ENCODE peak calls at places on chromosomes 5 and 9, in four cellular contexts. One of them, this sample, is unnamed.

GRCh38 chr5:40984884-40985283 is 75.6 kb downstream of the C7 start:
- DNase-seq in CD4-positive, alpha-beta T cell: no peak
- DNase-seq in left lung: no peak
- DNase-seq in cardiac muscle cell: no peak
- DNase-seq in this sample: no peak

GRCh38 chr9:93270976-93271375 is 87.0 kb downstream of the WNK2 start:
- DNase-seq in cardiac muscle cell: no peak
- DNase-seq in left lung: no peak
- DNase-seq in CD4-positive, alpha-beta T cell: no peak
- DNase-seq in this sample: no peak

GRCh38 chr9:92564479-92564878 is 28.7 kb upstream of the ECM2 start:
- DNase-seq in left lung: no peak
- DNase-seq in cardiac muscle cell: no peak
- DNase-seq in CD4-positive, alpha-beta T cell: no peak
- DNase-seq in this sample: no peak

GRCh38 chr9:122347348-122348287 is 23.2 kb upstream of the PTGS1 start:
- DNase-seq in CD4-positive, alpha-beta T cell: no peak
- DNase-seq in cardiac muscle cell: no peak
- DNase-seq in left lung: no peak
- DNase-seq in this sample: no peak

GRCh38 chr9:84481819-84482218 is 141.3 kb upstream of the SLC28A3 start:
- DNase-seq in left lung: no peak
- DNase-seq in cardiac muscle cell: no peak
- DNase-seq in CD4-positive, alpha-beta T cell: no peak
- DNase-seq in this sample: no peak

GRCh38 chr9:110007477-110008270 is 200.3 kb downstream of the C9orf152 start:
- DNase-seq in left lung: no peak
- DNase-seq in CD4-positive, alpha-beta T cell: no peak
- DNase-seq in cardiac muscle cell: no peak
- DNase-seq in this sample: peak; percentile 39

GRCh38 chr5:190366-191035 is 794 bp upstream of the LRRC14B start:
- DNase-seq in left lung: no peak
- DNase-seq in CD4-positive, alpha-beta T cell: no peak
- DNase-seq in cardiac muscle cell: no peak
- DNase-seq in this sample: no peak

GRCh38 chr9:123191660-123192059 is 76.7 kb downstream of the STRBP start:
- DNase-seq in left lung: no peak
- DNase-seq in cardiac muscle cell: no peak
- DNase-seq in CD4-positive, alpha-beta T cell: no peak
- DNase-seq in this sample: no peak

GRCh38 chr5:35247645-35248034 is 17.4 kb upstream of the PRLR start:
- DNase-seq in CD4-positive, alpha-beta T cell: no peak
- DNase-seq in left lung: no peak
- DNase-seq in cardiac muscle cell: no peak
- DNase-seq in this sample: no peak

GRCh38 chr5:93349613-93350012 is 231.4 kb downstream of the NR2F1-AS1 start:
- DNase-seq in left lung: no peak
- DNase-seq in CD4-positive, alpha-beta T cell: no peak
- DNase-seq in cardiac muscle cell: no peak
- DNase-seq in this sample: no peak

GRCh38 chr5:178353461-178353860 is 120.9 kb upstream of the PHYKPL start:
- DNase-seq in cardiac muscle cell: no peak
- DNase-seq in CD4-positive, alpha-beta T cell: no peak
- DNase-seq in left lung: no peak
- DNase-seq in this sample: no peak

GRCh38 chr5:126970517-126971017 is 59.8 kb downstream of the MARCHF3 start:
- DNase-seq in cardiac muscle cell: no peak
- DNase-seq in CD4-positive, alpha-beta T cell: no peak
- DNase-seq in left lung: no peak
- DNase-seq in this sample: no peak

GRCh38 chr9:93105620-93106019 is 9.6 kb downstream of the CARD19 start:
- DNase-seq in left lung: no peak
- DNase-seq in CD4-positive, alpha-beta T cell: no peak
- DNase-seq in cardiac muscle cell: no peak
- DNase-seq in this sample: no peak

GRCh38 chr9:18632624-18633407 is 158.9 kb downstream of the ADAMTSL1 start:
- DNase-seq in left lung: no peak
- DNase-seq in cardiac muscle cell: no peak
- DNase-seq in CD4-positive, alpha-beta T cell: no peak
- DNase-seq in this sample: no peak

GRCh38 chr5:18314192-18314778 is 680.0 kb downstream of the TAF11L14 start:
- DNase-seq in CD4-positive, alpha-beta T cell: no peak
- DNase-seq in left lung: no peak
- DNase-seq in cardiac muscle cell: peak; percentile 36
- DNase-seq in this sample: peak; percentile 20

GRCh38 chr5:42586625-42587024 is 163.4 kb downstream of the GHR start:
- DNase-seq in CD4-positive, alpha-beta T cell: no peak
- DNase-seq in cardiac muscle cell: peak; percentile 37
- DNase-seq in left lung: no peak
- DNase-seq in this sample: no peak

GRCh38 chr9:80867731-80868130 is 821.6 kb downstream of the TLE1 start:
- DNase-seq in cardiac muscle cell: no peak
- DNase-seq in left lung: no peak
- DNase-seq in CD4-positive, alpha-beta T cell: no peak
- DNase-seq in this sample: no peak

GRCh38 chr9:85610074-85610855 is 131.5 kb downstream of the AGTPBP1 start:
- DNase-seq in cardiac muscle cell: peak; percentile 67
- DNase-seq in left lung: no peak
- DNase-seq in CD4-positive, alpha-beta T cell: no peak
- DNase-seq in this sample: peak; percentile 69

GRCh38 chr9:111928342-111928720 is 31.7 kb downstream of the UGCG start:
- DNase-seq in cardiac muscle cell: no peak
- DNase-seq in CD4-positive, alpha-beta T cell: no peak
- DNase-seq in left lung: no peak
- DNase-seq in this sample: no peak

GRCh38 chr5:178630475-178630930 is 3.7 kb upstream of the CLK4 start:
- DNase-seq in cardiac muscle cell: no peak
- DNase-seq in CD4-positive, alpha-beta T cell: no peak
- DNase-seq in left lung: no peak
- DNase-seq in this sample: no peak

GRCh38 chr9:121736147-121736721 is 84.8 kb downstream of the DAB2IP start:
- DNase-seq in left lung: peak; percentile 82
- DNase-seq in cardiac muscle cell: peak; percentile 76
- DNase-seq in CD4-positive, alpha-beta T cell: no peak
- DNase-seq in this sample: peak; percentile 49

GRCh38 chr5:78237911-78238310 is 56.6 kb downstream of the AP3B1 start:
- DNase-seq in CD4-positive, alpha-beta T cell: no peak
- DNase-seq in left lung: no peak
- DNase-seq in cardiac muscle cell: no peak
- DNase-seq in this sample: no peak

GRCh38 chr9:22682536-22683392 is 236.1 kb downstream of the DMRTA1 start:
- DNase-seq in left lung: no peak
- DNase-seq in CD4-positive, alpha-beta T cell: no peak
- DNase-seq in cardiac muscle cell: no peak
- DNase-seq in this sample: no peak

GRCh38 chr5:74122979-74123575 is 497.1 kb downstream of the ARHGEF28 start:
- DNase-seq in CD4-positive, alpha-beta T cell: no peak
- DNase-seq in cardiac muscle cell: no peak
- DNase-seq in left lung: no peak
- DNase-seq in this sample: no peak

GRCh38 chr5:119315516-119315949 is 40.3 kb upstream of the TNFAIP8 start:
- DNase-seq in left lung: no peak
- DNase-seq in CD4-positive, alpha-beta T cell: peak; percentile 58
- DNase-seq in cardiac muscle cell: no peak
- DNase-seq in this sample: peak; percentile 63

GRCh38 chr9:134558124-134558805 is 83.3 kb upstream of the COL5A1 start:
- DNase-seq in left lung: peak; percentile 19
- DNase-seq in CD4-positive, alpha-beta T cell: no peak
- DNase-seq in cardiac muscle cell: no peak
- DNase-seq in this sample: no peak

GRCh38 chr5:64532657-64533056 is 26.8 kb downstream of the RGS7BP start:
- DNase-seq in cardiac muscle cell: no peak
- DNase-seq in left lung: no peak
- DNase-seq in CD4-positive, alpha-beta T cell: no peak
- DNase-seq in this sample: no peak

GRCh38 chr9:22052376-22052945 is 43.4 kb upstream of the CDKN2B start:
- DNase-seq in CD4-positive, alpha-beta T cell: no peak
- DNase-seq in cardiac muscle cell: no peak
- DNase-seq in left lung: no peak
- DNase-seq in this sample: peak; percentile 19

GRCh38 chr9:14314929-14315753 is 1.2 kb upstream of the NFIB start:
- DNase-seq in cardiac muscle cell: peak; percentile 87
- DNase-seq in CD4-positive, alpha-beta T cell: no peak
- DNase-seq in left lung: peak; percentile 92
- DNase-seq in this sample: peak; percentile 49

GRCh38 chr9:98045234-98046160 is 11.0 kb upstream of the NANS start:
- DNase-seq in cardiac muscle cell: no peak
- DNase-seq in CD4-positive, alpha-beta T cell: peak; percentile 19
- DNase-seq in left lung: no peak
- DNase-seq in this sample: no peak

GRCh38 chr9:114310471-114311450 is 12.1 kb upstream of the ORM1 start:
- DNase-seq in left lung: peak; percentile 22
- DNase-seq in cardiac muscle cell: no peak
- DNase-seq in CD4-positive, alpha-beta T cell: no peak
- DNase-seq in this sample: no peak

GRCh38 chr5:112141582-112141981 is 277.5 kb downstream of the EPB41L4A start:
- DNase-seq in left lung: no peak
- DNase-seq in cardiac muscle cell: no peak
- DNase-seq in CD4-positive, alpha-beta T cell: no peak
- DNase-seq in this sample: no peak

GRCh38 chr5:179427032-179427675 is 81.9 kb upstream of the ADAMTS2 start:
- DNase-seq in cardiac muscle cell: no peak
- DNase-seq in left lung: no peak
- DNase-seq in CD4-positive, alpha-beta T cell: no peak
- DNase-seq in this sample: no peak

GRCh38 chr5:75324791-75325190 is 12.2 kb upstream of the HMGCR start:
- DNase-seq in CD4-positive, alpha-beta T cell: no peak
- DNase-seq in cardiac muscle cell: no peak
- DNase-seq in left lung: no peak
- DNase-seq in this sample: peak; percentile 24

GRCh38 chr5:125835293-125836172 is 587.7 kb upstream of the GRAMD2B start:
- DNase-seq in cardiac muscle cell: peak; percentile 73
- DNase-seq in CD4-positive, alpha-beta T cell: no peak
- DNase-seq in left lung: no peak
- DNase-seq in this sample: peak; percentile 12

GRCh38 chr5:174937201-174938130 is 213.1 kb downstream of the MSX2 start:
- DNase-seq in CD4-positive, alpha-beta T cell: no peak
- DNase-seq in cardiac muscle cell: no peak
- DNase-seq in left lung: no peak
- DNase-seq in this sample: no peak

DNA sequence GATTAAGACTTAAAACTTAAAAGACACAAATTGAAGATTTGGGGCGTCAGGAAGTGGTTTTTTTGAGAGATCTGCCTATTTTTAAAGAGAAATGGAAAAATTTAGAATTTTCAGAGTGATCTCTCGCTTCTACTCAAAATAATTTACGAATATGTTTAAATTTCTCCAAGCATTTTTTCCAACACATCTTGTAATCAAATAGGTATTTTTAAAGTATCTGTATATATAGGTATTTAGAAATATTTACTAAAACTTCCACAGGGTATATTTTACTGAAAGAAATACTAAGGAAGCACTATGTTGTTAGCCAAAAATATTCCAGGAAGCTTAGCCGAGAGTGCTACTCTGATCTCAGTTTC is 9.8 kb upstream of the PCDHB1 start:
- DNase-seq in cardiac muscle cell: no peak
- DNase-seq in CD4-positive, alpha-beta T cell: no peak
- DNase-seq in left lung: no peak
- DNase-seq in this sample: no peak
- TF ChIP-seq CTCF in cardiac muscle cell: no peak
- TF ChIP-seq CTCF in CD4-positive, alpha-beta T cell: no peak
- TF ChIP-seq CTCF in left lung: no peak
- TF ChIP-seq CTCF in this sample: no peak

GRCh38 chr9:87292449-87293191 is 205.0 kb upstream of the DAPK1 start:
- DNase-seq in CD4-positive, alpha-beta T cell: no peak
- DNase-seq in left lung: no peak
- DNase-seq in cardiac muscle cell: no peak
- DNase-seq in this sample: no peak

GRCh38 chr9:87286506-87286905 is 211.2 kb upstream of the DAPK1 start:
- DNase-seq in cardiac muscle cell: no peak
- DNase-seq in CD4-positive, alpha-beta T cell: no peak
- DNase-seq in left lung: no peak
- DNase-seq in this sample: no peak

GRCh38 chr9:87285183-87285582 is 212.5 kb upstream of the DAPK1 start:
- DNase-seq in CD4-positive, alpha-beta T cell: no peak
- DNase-seq in left lung: no peak
- DNase-seq in cardiac muscle cell: peak; percentile 58
- DNase-seq in this sample: no peak

GRCh38 chr9:87290241-87290700 is 207.4 kb upstream of the DAPK1 start:
- DNase-seq in left lung: no peak
- DNase-seq in cardiac muscle cell: no peak
- DNase-seq in CD4-positive, alpha-beta T cell: no peak
- DNase-seq in this sample: no peak
- TF ChIP-seq CTCF in left lung: no peak
- TF ChIP-seq CTCF in cardiac muscle cell: peak; percentile 57
- TF ChIP-seq CTCF in CD4-positive, alpha-beta T cell: no peak
- TF ChIP-seq CTCF in this sample: no peak

GRCh38 chr5:72397836-72398235 is 77.7 kb downstream of the PTCD2 start:
- DNase-seq in cardiac muscle cell: no peak
- DNase-seq in CD4-positive, alpha-beta T cell: no peak
- DNase-seq in left lung: no peak
- DNase-seq in this sample: no peak

GRCh38 chr5:72390836-72391235 is 70.7 kb downstream of the PTCD2 start:
- DNase-seq in cardiac muscle cell: no peak
- DNase-seq in left lung: no peak
- DNase-seq in CD4-positive, alpha-beta T cell: no peak
- DNase-seq in this sample: no peak

GRCh38 chr5:72392326-72392733 is 72.2 kb downstream of the PTCD2 start:
- DNase-seq in left lung: no peak
- DNase-seq in CD4-positive, alpha-beta T cell: no peak
- DNase-seq in cardiac muscle cell: peak; percentile 27
- DNase-seq in this sample: no peak

GRCh38 chr5:72394688-72395087 is 74.5 kb downstream of the PTCD2 start:
- DNase-seq in left lung: no peak
- DNase-seq in CD4-positive, alpha-beta T cell: no peak
- DNase-seq in cardiac muscle cell: no peak
- DNase-seq in this sample: peak; percentile 41
- TF ChIP-seq CTCF in left lung: peak; percentile 31
- TF ChIP-seq CTCF in CD4-positive, alpha-beta T cell: no peak
- TF ChIP-seq CTCF in cardiac muscle cell: peak; percentile 62
- TF ChIP-seq CTCF in this sample: peak; percentile 63

DNA sequence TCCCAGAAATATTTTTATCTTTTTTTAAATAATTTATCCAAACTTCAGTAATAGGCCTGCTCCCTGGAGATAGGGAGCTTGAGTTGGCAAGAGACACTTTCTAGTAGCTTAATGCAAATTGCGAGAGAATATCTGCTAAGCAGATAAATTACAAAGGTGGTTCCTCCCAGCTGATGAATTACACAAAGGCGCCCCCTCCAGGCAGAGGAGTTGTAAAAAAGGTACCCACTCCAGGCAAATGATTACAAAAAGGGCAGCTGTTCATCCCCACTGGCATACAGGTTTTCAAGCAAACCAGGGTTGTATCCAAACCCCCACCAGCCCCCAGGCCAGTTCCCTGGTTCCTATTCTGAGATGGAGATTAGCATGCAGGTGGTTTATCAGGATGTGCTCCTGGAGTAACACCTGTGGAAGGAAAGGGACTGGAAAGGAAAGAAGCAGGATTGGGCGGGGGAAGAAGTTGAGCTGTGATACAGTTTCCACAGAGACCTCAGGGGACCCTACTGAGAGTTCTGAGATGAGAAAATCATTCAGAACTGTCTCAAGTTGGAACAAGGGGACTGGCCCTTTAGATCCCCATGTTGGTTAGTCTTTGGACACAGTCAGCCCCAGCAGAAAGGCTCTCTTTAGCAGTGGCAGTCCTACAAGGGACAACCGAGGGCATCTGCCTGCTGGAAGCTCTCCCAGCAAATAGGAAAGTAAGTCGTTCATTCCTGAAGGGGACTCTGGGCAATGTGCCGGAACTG is 25.5 kb downstream of the ESM1 start:
- DNase-seq in cardiac muscle cell: peak; percentile 44
- DNase-seq in CD4-positive, alpha-beta T cell: no peak
- DNase-seq in left lung: no peak
- DNase-seq in this sample: no peak
- TF ChIP-seq CTCF in cardiac muscle cell: peak; percentile 41
- TF ChIP-seq CTCF in CD4-positive, alpha-beta T cell: no peak
- TF ChIP-seq CTCF in left lung: no peak
- TF ChIP-seq CTCF in this sample: peak; percentile 7

This sample was measured in GM13976.